ENCODE peak calls at places on chromosomes 7 and 10, in five cellular contexts. U, Z, C, Q and J are unnamed samples.
A peak's percentile ranks its signal among the peaks of the same experiment; 100 is the strongest.

GRCh38 chr7:144853542-144853941 is 17.7 kb upstream of the TPK1 start:
- ATAC-seq in Q (no peak), U (no peak), C (no peak), Z (no peak), J (no peak)

GRCh38 chr10:30540286-30540685 is 89.3 kb downstream of the LYZL2 start:
- ATAC-seq in U (no peak), C (no peak), Z (no peak), Q (no peak), J (no peak)

GRCh38 chr7:152711444-152711944 is 35.6 kb upstream of the XRCC2 start:
- ATAC-seq in Q (peak; percentile 53), U (no peak), Z (no peak), C (no peak), J (no peak)

GRCh38 chr10:124570646-124571045 is 109.0 kb downstream of the LHPP start:
- ATAC-seq in C (no peak), Z (no peak), U (no peak), Q (no peak), J (no peak)

GRCh38 chr7:30984359-30985107 is 20.8 kb downstream of the GHRHR start:
- ATAC-seq in Q (no peak), C (peak; percentile 19), U (no peak), Z (no peak), J (no peak)

GRCh38 chr7:51446356-51446755 is 129.7 kb upstream of the COBL start:
- ATAC-seq in U (no peak), Z (no peak), Q (no peak), C (no peak), J (no peak)

GRCh38 chr7:24728503-24729364 is 28.5 kb downstream of the GSDME start:
- ATAC-seq in C (no peak), U (no peak), Q (no peak), Z (peak; percentile 50), J (no peak)

GRCh38 chr10:124022066-124022465 is 71.3 kb downstream of the CHST15 start:
- ATAC-seq in Q (no peak), U (no peak), Z (no peak), C (no peak), J (no peak)

GRCh38 chr7:27746978-27747377 is 7.0 kb downstream of the TAX1BP1 start:
- ATAC-seq in C (no peak), U (no peak), Z (no peak), Q (no peak), J (no peak)

GRCh38 chr7:21524680-21525079 is 18.2 kb upstream of the DNAH11 start:
- ATAC-seq in U (no peak), C (no peak), Z (no peak), Q (no peak), J (no peak)

GRCh38 chr7:37833107-37833817 is 15.1 kb upstream of the NME8 start:
- ATAC-seq in U (peak; percentile 48), Z (no peak), Q (no peak), C (peak; percentile 85), J (no peak)

GRCh38 chr7:48443051-48443450 is 271.8 kb downstream of the ABCA13 start:
- ATAC-seq in U (no peak), Z (no peak), Q (no peak), C (no peak), J (no peak)

GRCh38 chr7:69670701-69671100 is 72.4 kb downstream of the AUTS2 start:
- ATAC-seq in U (no peak), Q (no peak), Z (no peak), C (peak; percentile 38), J (no peak)

GRCh38 chr10:29408847-29409240 is 120.0 kb downstream of the LYZL1 start:
- ATAC-seq in Z (no peak), Q (peak; percentile 8), U (no peak), C (no peak), J (no peak)

GRCh38 chr10:72370201-72370722 is 15.5 kb upstream of the DNAJB12 start:
- ATAC-seq in Z (no peak), C (peak; percentile 58), U (peak; percentile 70), Q (no peak), J (no peak)

DNA sequence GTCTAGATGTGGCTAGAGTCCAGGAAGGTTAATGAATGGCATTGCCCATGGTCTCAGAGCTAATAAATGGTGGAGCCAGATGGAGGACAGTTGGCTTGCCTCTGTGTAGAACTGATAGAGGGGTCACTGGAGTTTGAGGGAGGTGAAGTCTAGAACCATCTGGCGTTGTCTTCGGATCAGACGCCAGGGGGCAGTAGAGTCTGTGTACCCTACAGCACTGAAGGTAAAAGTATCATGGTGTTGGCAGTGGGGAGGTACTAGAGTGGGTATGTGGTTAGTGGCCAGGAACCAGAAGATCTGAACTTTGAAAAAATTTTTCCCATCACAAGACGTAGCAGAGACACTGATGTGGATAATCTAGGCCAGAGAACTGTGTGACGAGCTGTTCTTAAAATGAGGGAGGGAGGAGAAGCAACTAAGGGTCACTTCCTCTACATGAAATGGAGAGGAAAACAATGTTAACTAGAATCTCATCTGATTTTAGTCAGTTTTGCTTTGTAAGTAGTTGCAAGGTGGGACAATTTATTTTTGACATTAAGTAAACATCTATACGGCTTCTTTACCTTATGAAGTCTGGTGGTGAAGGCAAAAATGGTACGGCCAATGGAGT is 227.9 kb upstream of the PRSS58 start:
- ATAC-seq in C (no peak), Z (no peak), U (no peak), Q (peak; percentile 33), J (no peak)
- TF ChIP-seq CTCF in C (no peak), Z (peak; percentile 17), U (no peak), Q (peak; percentile 21), J (no peak)

GRCh38 chr7:7214398-7215347 is 32.3 kb downstream of the C1GALT1 start:
- ATAC-seq in Z (no peak), U (no peak), C (no peak), Q (no peak), J (no peak)

GRCh38 chr7:7216279-7216678 is 33.9 kb downstream of the C1GALT1 start:
- ATAC-seq in C (no peak), U (no peak), Q (no peak), Z (no peak), J (no peak)

GRCh38 chr7:7209412-7210050 is 27.2 kb downstream of the C1GALT1 start:
- ATAC-seq in Z (no peak), Q (no peak), U (no peak), C (no peak), J (no peak)

GRCh38 chr7:7210475-7211237 is 28.3 kb downstream of the C1GALT1 start:
- ATAC-seq in Z (no peak), Q (no peak), U (no peak), C (no peak), J (no peak)

DNA sequence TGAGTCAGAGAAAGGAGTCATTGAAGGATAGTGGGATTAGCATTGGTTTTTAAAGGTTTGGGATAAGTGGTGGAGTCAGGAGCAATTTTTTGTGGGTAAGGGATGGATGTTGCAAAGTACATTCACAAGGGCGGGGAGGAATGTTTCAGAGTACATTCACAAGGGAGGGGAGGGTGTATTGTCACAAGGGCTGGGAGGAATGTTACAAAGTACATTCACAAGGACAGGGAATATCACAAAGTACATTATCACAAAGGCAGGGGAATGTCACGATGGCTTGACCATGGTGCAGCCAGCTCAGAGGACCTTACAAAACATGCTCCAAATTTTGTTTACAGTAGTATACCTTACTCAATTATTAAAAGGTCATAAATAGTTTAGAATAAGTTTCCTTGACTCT is 30.3 kb downstream of the C1GALT1 start:
- ATAC-seq in C (no peak), Z (no peak), U (no peak), Q (peak; percentile 76), J (no peak)
- H3K4me1 ChIP-seq in C (no peaks in the 10 kb centered on the region), Z (no peaks in the 10 kb centered on the region), U (no peaks in the 10 kb centered on the region), Q (peaks cover 25% of the 10 kb centered on the region), J (no peaks in the 10 kb centered on the region)

GRCh38 chr10:78406648-78407008 is 373.0 kb downstream of the RPS24 start:
- ATAC-seq in U (no peak), Z (no peak), C (no peak), Q (no peak), J (no peak)

GRCh38 chr10:78405231-78405630 is 371.6 kb downstream of the RPS24 start:
- ATAC-seq in Q (no peak), C (no peak), U (no peak), Z (no peak), J (no peak)

GRCh38 chr10:78407009-78407711 is 373.5 kb downstream of the RPS24 start:
- ATAC-seq in C (peak; percentile 94), Z (peak; percentile 51), Q (peak; percentile 77), U (peak; percentile 87), J (peak; percentile 80)

GRCh38 chr10:78404296-78404695 is 370.6 kb downstream of the RPS24 start:
- ATAC-seq in Z (no peak), U (no peak), C (no peak), Q (no peak), J (no peak)

DNA sequence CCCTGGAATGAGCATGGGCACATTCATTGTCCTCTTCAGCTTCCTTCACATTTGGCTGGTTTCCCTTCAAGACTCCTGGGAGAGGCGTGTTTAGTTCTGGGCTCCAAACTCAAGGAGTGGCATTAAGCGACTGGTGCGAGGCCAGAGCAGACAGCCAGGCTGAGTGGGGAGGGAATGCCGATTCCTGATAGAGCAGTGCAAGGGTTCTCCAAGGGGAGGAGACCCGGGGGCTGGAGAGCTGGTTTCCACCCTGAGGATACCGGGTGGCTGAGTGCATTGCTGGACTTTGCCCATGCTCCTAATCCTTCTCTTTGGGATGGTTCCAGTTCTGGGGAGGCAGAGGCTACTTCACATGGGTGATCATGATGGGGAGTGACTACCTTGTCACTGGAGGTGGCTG is 372.1 kb downstream of the RPS24 start:
- ATAC-seq in Z (no peak), C (no peak), U (no peak), Q (no peak), J (no peak)
- TF ChIP-seq CTCF in Z (no peak), C (no peak), U (no peak), Q (no peak), J (no peak)

DNA sequence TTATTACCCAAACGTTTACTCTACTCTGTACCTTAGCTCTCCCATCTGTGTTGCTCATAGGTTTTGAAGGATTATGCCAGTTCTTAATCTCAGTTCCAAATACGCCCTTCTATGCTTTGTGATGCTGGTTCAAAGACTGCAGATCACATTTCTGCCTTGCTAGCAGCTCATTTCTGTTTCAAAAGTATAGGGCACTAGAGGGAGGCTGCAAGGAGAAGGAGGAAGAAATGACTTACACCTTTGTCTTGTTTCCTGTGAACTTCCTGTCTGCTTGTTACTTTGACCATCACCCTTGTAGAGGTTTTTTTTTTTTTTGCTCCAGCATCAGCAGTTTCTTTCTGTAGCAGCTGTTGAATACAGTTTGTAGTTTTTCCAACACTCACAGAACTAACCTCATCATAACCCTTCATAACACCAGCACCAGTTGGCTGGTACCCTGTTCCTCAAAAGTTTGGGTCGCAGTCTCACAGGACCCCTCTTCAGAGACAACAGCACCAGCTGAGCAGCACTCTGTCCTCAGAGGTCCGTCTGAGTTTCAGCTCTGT is 16.5 kb downstream of the SLK start:
- ATAC-seq in Q (peak; percentile 50), Z (no peak), U (peak; percentile 80), C (no peak), J (no peak)
- H3K4me1 ChIP-seq in Q (peaks cover 13% of the 10 kb centered on the region), Z (peaks cover 69% of the 10 kb centered on the region), U (peaks cover 16% of the 10 kb centered on the region), C (peaks cover 74% of the 10 kb centered on the region), J (peaks cover 3% of the 10 kb centered on the region)

DNA sequence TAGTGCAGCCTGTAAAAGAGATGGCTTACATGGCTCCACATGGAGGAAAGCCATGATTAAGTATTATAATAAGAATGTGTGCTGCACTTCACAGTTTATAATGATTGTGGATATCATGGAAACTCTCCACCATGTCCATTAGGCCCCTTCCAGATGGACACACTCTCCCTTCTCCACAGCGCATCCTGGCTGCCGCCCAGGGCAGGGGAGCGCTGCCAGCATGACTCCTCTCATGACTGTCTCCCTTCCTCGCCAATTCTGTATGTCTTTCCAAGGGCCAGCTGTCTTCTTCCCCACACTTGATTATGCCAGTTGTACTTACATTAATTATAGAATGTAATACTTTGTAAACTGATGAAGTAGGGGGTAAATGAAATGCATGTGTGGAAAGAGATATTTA is 259.3 kb upstream of the TMEM72 start:
- ATAC-seq in Z (no peak), U (peak; percentile 30), C (peak; percentile 57), Q (no peak), J (no peak)
- TF ChIP-seq CTCF in Z (no peak), U (no peak), C (no peak), Q (no peak), J (no peak)

GRCh38 chr10:32947586-32947985 is 10.4 kb downstream of the ITGB1 start:
- ATAC-seq in U (no peak), Q (no peak), C (no peak), Z (no peak), J (no peak)
- H3K4me1 ChIP-seq in U (peaks cover 31% of the 10 kb centered on the region), Q (peaks cover 99% of the 10 kb centered on the region), C (peaks cover 66% of the 10 kb centered on the region), Z (peaks cover 93% of the 10 kb centered on the region), J (peaks cover 97% of the 10 kb centered on the region)